ENCODE peak calls at places on chromosomes 7 and 10, in four cellular contexts. One of them, this sample, is unnamed.

GRCh38 chr7:79683185-79683890 is 229.9 kb upstream of the MAGI2 start:
- DNase-seq in RPMI8226: no peak
- DNase-seq in fibroblast of lung: no peak
- DNase-seq in GM10248: no peak
- DNase-seq in this sample: no peak

GRCh38 chr7:150953061-150953997 is 24.8 kb downstream of the KCNH2 start:
- DNase-seq in RPMI8226: no peak
- DNase-seq in fibroblast of lung: no peak
- DNase-seq in GM10248: no peak
- DNase-seq in this sample: no peak

GRCh38 chr10:46516660-46517416 is 39.6 kb downstream of the GPRIN2 start:
- DNase-seq in GM10248: no peak
- DNase-seq in RPMI8226: no peak
- DNase-seq in fibroblast of lung: peak
- DNase-seq in this sample: no peak

GRCh38 chr10:47340613-47341170 is 7.5 kb upstream of the RBP3 start:
- DNase-seq in GM10248: peak
- DNase-seq in RPMI8226: peak
- DNase-seq in fibroblast of lung: peak
- DNase-seq in this sample: no peak

GRCh38 chr10:79322616-79323566 is 24.4 kb upstream of the PPIF start:
- DNase-seq in RPMI8226: peak
- DNase-seq in fibroblast of lung: peak
- DNase-seq in GM10248: no peak
- DNase-seq in this sample: no peak

GRCh38 chr7:74097937-74098614 is 14.5 kb downstream of the LIMK1 start:
- DNase-seq in GM10248: no peak
- DNase-seq in fibroblast of lung: peak
- DNase-seq in RPMI8226: no peak
- DNase-seq in this sample: no peak

GRCh38 chr10:78062296-78062695 is 28.6 kb downstream of the RPS24 start:
- DNase-seq in RPMI8226: no peak
- DNase-seq in fibroblast of lung: no peak
- DNase-seq in GM10248: no peak
- DNase-seq in this sample: no peak

GRCh38 chr7:69953319-69954067 is 355.2 kb downstream of the AUTS2 start:
- DNase-seq in RPMI8226: peak
- DNase-seq in GM10248: peak
- DNase-seq in fibroblast of lung: no peak
- DNase-seq in this sample: no peak

GRCh38 chr7:31109751-31110150 is 57.6 kb downstream of the ADCYAP1R1 start:
- DNase-seq in RPMI8226: no peak
- DNase-seq in GM10248: no peak
- DNase-seq in fibroblast of lung: no peak
- DNase-seq in this sample: no peak

GRCh38 chr10:28587970-28588290 is 55.0 kb downstream of the WAC start:
- DNase-seq in fibroblast of lung: peak
- DNase-seq in RPMI8226: no peak
- DNase-seq in GM10248: no peak
- DNase-seq in this sample: peak

GRCh38 chr7:87876759-87877234 is 504 bp downstream of the DBF4 start:
- DNase-seq in fibroblast of lung: peak
- DNase-seq in GM10248: peak
- DNase-seq in RPMI8226: peak
- DNase-seq in this sample: no peak

GRCh38 chr7:29764227-29764626 is 42.1 kb upstream of the WIPF3 start:
- DNase-seq in GM10248: no peak
- DNase-seq in fibroblast of lung: no peak
- DNase-seq in RPMI8226: peak
- DNase-seq in this sample: no peak

GRCh38 chr7:151179946-151180345 is 7.1 kb downstream of the ASB10 start:
- DNase-seq in RPMI8226: no peak
- DNase-seq in GM10248: no peak
- DNase-seq in fibroblast of lung: no peak
- DNase-seq in this sample: no peak

GRCh38 chr7:121557034-121557892 is 161.2 kb upstream of the FAM3C start:
- DNase-seq in fibroblast of lung: peak
- DNase-seq in GM10248: no peak
- DNase-seq in RPMI8226: no peak
- DNase-seq in this sample: no peak

GRCh38 chr10:124287791-124288190 is 130.9 kb downstream of the OAT start:
- DNase-seq in RPMI8226: no peak
- DNase-seq in GM10248: no peak
- DNase-seq in fibroblast of lung: no peak
- DNase-seq in this sample: no peak

GRCh38 chr7:30888783-30889182 is 22.9 kb upstream of the AQP1 start:
- DNase-seq in RPMI8226: no peak
- DNase-seq in fibroblast of lung: peak
- DNase-seq in GM10248: no peak
- DNase-seq in this sample: no peak

GRCh38 chr7:7699370-7699769 is 19.0 kb downstream of the RPA3 start:
- DNase-seq in GM10248: no peak
- DNase-seq in RPMI8226: no peak
- DNase-seq in fibroblast of lung: no peak
- DNase-seq in this sample: no peak

GRCh38 chr10:102763037-102763607 is 19.4 kb downstream of the WBP1L start:
- DNase-seq in RPMI8226: no peak
- DNase-seq in GM10248: no peak
- DNase-seq in fibroblast of lung: no peak
- DNase-seq in this sample: no peak

GRCh38 chr7:98679741-98680140 is 62.7 kb downstream of the NPTX2 start:
- DNase-seq in RPMI8226: no peak
- DNase-seq in fibroblast of lung: peak
- DNase-seq in GM10248: no peak
- DNase-seq in this sample: no peak

GRCh38 chr7:107322015-107322414 is 147.8 kb upstream of the GPR22 start:
- DNase-seq in fibroblast of lung: no peak
- DNase-seq in GM10248: no peak
- DNase-seq in RPMI8226: no peak
- DNase-seq in this sample: no peak

GRCh38 chr7:142939226-142939910 is at the start of gene LLCFC1:
- DNase-seq in RPMI8226: peak
- DNase-seq in fibroblast of lung: no peak
- DNase-seq in GM10248: peak
- DNase-seq in this sample: peak

GRCh38 chr7:55073051-55073511 is 54.3 kb downstream of the EGFR start:
- DNase-seq in GM10248: peak
- DNase-seq in fibroblast of lung: peak
- DNase-seq in RPMI8226: no peak
- DNase-seq in this sample: no peak

GRCh38 chr7:85750454-85750949 is 563.6 kb upstream of the SEMA3D start:
- DNase-seq in fibroblast of lung: peak
- DNase-seq in RPMI8226: peak
- DNase-seq in GM10248: peak
- DNase-seq in this sample: peak

GRCh38 chr7:42084263-42084662 is 152.7 kb downstream of the GLI3 start:
- DNase-seq in RPMI8226: no peak
- DNase-seq in GM10248: no peak
- DNase-seq in fibroblast of lung: peak
- DNase-seq in this sample: no peak

GRCh38 chr10:124612611-124613498 is 131.3 kb downstream of the FAM53B start:
- DNase-seq in GM10248: no peak
- DNase-seq in fibroblast of lung: peak
- DNase-seq in RPMI8226: no peak
- DNase-seq in this sample: no peak

GRCh38 chr10:60253490-60253889 is 136.2 kb downstream of the ANK3 start:
- DNase-seq in fibroblast of lung: no peak
- DNase-seq in GM10248: no peak
- DNase-seq in RPMI8226: no peak
- DNase-seq in this sample: no peak

GRCh38 chr10:132882481-132882951 is 59.9 kb downstream of the CFAP46 start:
- DNase-seq in RPMI8226: no peak
- DNase-seq in GM10248: no peak
- DNase-seq in fibroblast of lung: no peak
- DNase-seq in this sample: no peak

GRCh38 chr10:122290833-122291532 is 19.9 kb downstream of the BTBD16 start:
- DNase-seq in GM10248: no peak
- DNase-seq in fibroblast of lung: no peak
- DNase-seq in RPMI8226: peak
- DNase-seq in this sample: no peak

GRCh38 chr7:130141858-130142653 is 63.1 kb downstream of the TMEM209 start:
- DNase-seq in RPMI8226: no peak
- DNase-seq in fibroblast of lung: no peak
- DNase-seq in GM10248: no peak
- DNase-seq in this sample: no peak

GRCh38 chr10:93566435-93567276 is at the start of gene FFAR4:
- DNase-seq in GM10248: no peak
- DNase-seq in RPMI8226: no peak
- DNase-seq in fibroblast of lung: no peak
- DNase-seq in this sample: no peak

GRCh38 chr7:150362989-150363769 is 5.4 kb upstream of the REPIN1 start:
- DNase-seq in GM10248: no peak
- DNase-seq in fibroblast of lung: no peak
- DNase-seq in RPMI8226: no peak
- DNase-seq in this sample: no peak

GRCh38 chr7:105769951-105770628 is 106.3 kb downstream of the ATXN7L1 start:
- DNase-seq in fibroblast of lung: no peak
- DNase-seq in GM10248: no peak
- DNase-seq in RPMI8226: no peak
- DNase-seq in this sample: no peak

GRCh38 chr10:8146650-8147049 is 92.2 kb downstream of the GATA3 start:
- DNase-seq in fibroblast of lung: peak
- DNase-seq in GM10248: no peak
- DNase-seq in RPMI8226: no peak
- DNase-seq in this sample: no peak

GRCh38 chr7:77450613-77451012 is 34.5 kb upstream of the GSAP start:
- DNase-seq in fibroblast of lung: no peak
- DNase-seq in GM10248: no peak
- DNase-seq in RPMI8226: no peak
- DNase-seq in this sample: no peak

GRCh38 chr10:47299989-47300931 is at the start of gene GDF10:
- DNase-seq in RPMI8226: no peak
- DNase-seq in fibroblast of lung: peak
- DNase-seq in GM10248: no peak
- DNase-seq in this sample: no peak

GRCh38 chr10:26759008-26759407 is 61.5 kb downstream of the PDSS1 start:
- DNase-seq in RPMI8226: no peak
- DNase-seq in fibroblast of lung: no peak
- DNase-seq in GM10248: no peak
- DNase-seq in this sample: no peak

GRCh38 chr10:79494871-79495270 is 17.5 kb upstream of the EIF5AL1 start:
- DNase-seq in fibroblast of lung: no peak
- DNase-seq in RPMI8226: no peak
- DNase-seq in GM10248: no peak
- DNase-seq in this sample: no peak